ENCODE peak calls at places on chromosome 7, in five cellular contexts. One of them, this sample, is unnamed.

GRCh38 chr7:111676167-111676566 is 113.9 kb upstream of the IMMP2L start:
- DNase-seq in WTC11: no peak
- DNase-seq in cardiac muscle cell: no peak
- DNase-seq in AML-193: no peak
- DNase-seq in type B pancreatic cell: no peak
- DNase-seq in this sample: no peak

GRCh38 chr7:2781636-2782035 is 62.5 kb downstream of the GNA12 start:
- DNase-seq in WTC11: no peak
- DNase-seq in cardiac muscle cell: peak; percentile 64
- DNase-seq in AML-193: no peak
- DNase-seq in type B pancreatic cell: no peak
- DNase-seq in this sample: no peak

GRCh38 chr7:80764132-80764531 is 125.7 kb downstream of the CD36 start:
- DNase-seq in WTC11: peak; percentile 33
- DNase-seq in cardiac muscle cell: no peak
- DNase-seq in AML-193: no peak
- DNase-seq in type B pancreatic cell: no peak
- DNase-seq in this sample: no peak

GRCh38 chr7:43572516-43573049 is 10.3 kb upstream of the STK17A start:
- DNase-seq in WTC11: no peak
- DNase-seq in cardiac muscle cell: peak; percentile 100
- DNase-seq in AML-193: peak; percentile 99
- DNase-seq in type B pancreatic cell: no peak
- DNase-seq in this sample: no peak

GRCh38 chr7:41921453-41921912 is 218.6 kb upstream of the INHBA start:
- DNase-seq in WTC11: no peak
- DNase-seq in cardiac muscle cell: peak; percentile 75
- DNase-seq in AML-193: no peak
- DNase-seq in type B pancreatic cell: no peak
- DNase-seq in this sample: no peak

GRCh38 chr7:129493555-129493954 is 8.8 kb upstream of the SMKR1 start:
- DNase-seq in WTC11: no peak
- DNase-seq in cardiac muscle cell: peak; percentile 30
- DNase-seq in AML-193: no peak
- DNase-seq in type B pancreatic cell: no peak
- DNase-seq in this sample: no peak

GRCh38 chr7:483656-484364 is 35.8 kb downstream of the PDGFA start:
- DNase-seq in WTC11: no peak
- DNase-seq in cardiac muscle cell: no peak
- DNase-seq in AML-193: no peak
- DNase-seq in type B pancreatic cell: no peak
- DNase-seq in this sample: no peak

GRCh38 chr7:157669768-157670345 is 333.1 kb downstream of the DNAJB6 start:
- DNase-seq in WTC11: no peak
- DNase-seq in cardiac muscle cell: no peak
- DNase-seq in AML-193: no peak
- DNase-seq in type B pancreatic cell: no peak
- DNase-seq in this sample: no peak

GRCh38 chr7:149369497-149369896 is 91.4 kb downstream of the ZNF777 start:
- DNase-seq in WTC11: no peak
- DNase-seq in cardiac muscle cell: no peak
- DNase-seq in AML-193: no peak
- DNase-seq in type B pancreatic cell: no peak
- DNase-seq in this sample: no peak

GRCh38 chr7:587769-588168 is 68.1 kb upstream of the PDGFA start:
- DNase-seq in WTC11: no peak
- DNase-seq in cardiac muscle cell: peak; percentile 59
- DNase-seq in AML-193: no peak
- DNase-seq in type B pancreatic cell: no peak
- DNase-seq in this sample: no peak